ENCODE peak calls at places on chromosomes 6 and 20, in six cellular contexts. D is H54, R is AG09319, P is 8988T, E is endothelial cell of umbilical vein, F is mesendoderm. G is an unnamed sample.
A peak's percentile ranks its signal among the peaks of the same experiment; 100 is the strongest.

GRCh38 chr6:5054427-5054873 is 30.7 kb upstream of the PPP1R3G start:
- DNase-seq in D (no peak), R (no peak), P (no peak), E (peak; percentile 74), F (no peak), G (no peak)

GRCh38 chr6:18507018-18507415 is 119.9 kb downstream of the RNF144B start:
- DNase-seq in D (no peak), R (no peak), P (no peak), E (no peak), F (peak; percentile 44), G (no peak)

GRCh38 chr20:52240802-52241201 is 49.2 kb upstream of the ZFP64 start:
- DNase-seq in D (no peak), R (no peak), P (no peak), E (no peak), F (no peak), G (no peak)

GRCh38 chr6:150606258-150607043 is 6.8 kb downstream of the PLEKHG1 start:
- DNase-seq in D (no peak), R (no peak), P (no peak), E (no peak), F (peak; percentile 18), G (no peak)

GRCh38 chr6:144302701-144303351 is 17.7 kb downstream of the UTRN start:
- DNase-seq in D (no peak), R (no peak), P (no peak), E (no peak), F (no peak), G (no peak)

GRCh38 chr6:113970808-113971676 is at the start of gene HDAC2:
- DNase-seq in D (peak; percentile 56), R (peak; percentile 49), P (peak; percentile 69), E (peak; percentile 84), F (peak; percentile 90), G (no peak)

GRCh38 chr20:56630086-56630493 is 984 bp downstream of the TFAP2C start:
- DNase-seq in D (peak; percentile 93), R (peak; percentile 62), P (peak; percentile 98), E (no peak), F (peak; percentile 93), G (no peak)

GRCh38 chr6:118252474-118252873 is 295.6 kb upstream of the PLN start:
- DNase-seq in D (no peak), R (no peak), P (no peak), E (no peak), F (no peak), G (no peak)

GRCh38 chr6:5335020-5335419 is 73.7 kb downstream of the FARS2 start:
- DNase-seq in D (no peak), R (no peak), P (no peak), E (peak; percentile 46), F (no peak), G (no peak)

GRCh38 chr20:35806075-35806474 is 34.3 kb downstream of the PHF20 start:
- DNase-seq in D (no peak), R (no peak), P (no peak), E (no peak), F (no peak), G (no peak)